ENCODE peak calls at places on chromosomes 6 and 20, in six cellular contexts. D, L, M, I, N and B are unnamed samples.

GRCh38 chr6:128605961-128606360 is 85.6 kb upstream of the PTPRK start:
- DNase-seq in N (no peak), M (no peak), I (no peak), D (no peak), L (no peak), B (no peak)

GRCh38 chr20:12882832-12883506 is 125.8 kb upstream of the SPTLC3 start:
- DNase-seq in M (no peak), I (no peak), N (no peak), D (no peak), L (peak), B (no peak)

GRCh38 chr6:41846666-41847237 is 48.4 kb downstream of the USP49 start:
- DNase-seq in N (peak), I (peak), M (peak), D (no peak), L (peak), B (no peak)

GRCh38 chr6:148203970-148204369 is 138.7 kb upstream of the SASH1 start:
- DNase-seq in M (peak), I (no peak), D (no peak), L (peak), N (no peak), B (no peak)

GRCh38 chr20:3661836-3662665 is 1.1 kb downstream of the GFRA4 start:
- DNase-seq in I (no peak), M (no peak), D (no peak), N (no peak), L (no peak), B (no peak)

GRCh38 chr6:33755070-33755869 is 8.6 kb upstream of the IP6K3 start:
- DNase-seq in I (no peak), M (no peak), D (no peak), L (no peak), N (no peak), B (no peak)

GRCh38 chr6:107361568-107362270 is 97.6 kb downstream of the PDSS2 start:
- DNase-seq in L (peak), D (no peak), I (no peak), M (no peak), N (no peak), B (no peak)

GRCh38 chr20:49680475-49680874 is 33.2 kb downstream of the B4GALT5 start:
- DNase-seq in N (no peak), D (no peak), L (no peak), M (no peak), I (no peak), B (no peak)

GRCh38 chr6:134722996-134723871 is 226.7 kb downstream of the ALDH8A1 start:
- DNase-seq in L (no peak), M (no peak), D (no peak), N (no peak), I (peak), B (no peak)

GRCh38 chr6:26216015-26216885 is 129.0 kb downstream of the HFE start:
- DNase-seq in M (peak), I (no peak), N (no peak), D (peak), L (peak), B (peak)

GRCh38 chr6:142207265-142207877 is 60.3 kb downstream of the VTA1 start:
- DNase-seq in D (no peak), N (peak), I (peak), L (peak), M (peak), B (no peak)

GRCh38 chr6:157434349-157435016 is 53.5 kb downstream of the ZDHHC14 start:
- DNase-seq in N (no peak), L (peak), I (no peak), M (no peak), D (no peak), B (no peak)

GRCh38 chr20:53920647-53921245 is 149.6 kb downstream of the BCAS1 start:
- DNase-seq in D (no peak), L (no peak), N (no peak), M (no peak), I (no peak), B (no peak)

GRCh38 chr20:44180814-44181213 is 6.2 kb downstream of the JPH2 start:
- DNase-seq in I (no peak), N (no peak), L (peak), D (no peak), M (no peak), B (no peak)

GRCh38 chr20:49104365-49104648 is 58.2 kb downstream of the CSE1L start:
- DNase-seq in I (no peak), D (no peak), N (no peak), M (no peak), L (no peak), B (no peak)

GRCh38 chr20:44745560-44746366 is at the start of gene KCNK15:
- DNase-seq in L (peak), I (no peak), D (no peak), N (peak), M (peak), B (no peak)

GRCh38 chr6:79180082-79180481 is 54.4 kb downstream of the HMGN3 start:
- DNase-seq in N (no peak), L (no peak), D (no peak), M (no peak), I (no peak), B (no peak)

GRCh38 chr20:53662595-53662994 is 69.0 kb upstream of the ZNF217 start:
- DNase-seq in M (no peak), L (no peak), I (no peak), N (no peak), D (no peak), B (no peak)

GRCh38 chr6:14932485-14933178 is 313.2 kb upstream of the JARID2 start:
- DNase-seq in I (no peak), N (no peak), D (no peak), L (no peak), M (no peak), B (no peak)

GRCh38 chr6:74991573-74992332 is 214.1 kb downstream of the COL12A1 start:
- DNase-seq in D (no peak), N (no peak), M (no peak), I (no peak), L (peak), B (no peak)

GRCh38 chr20:63009044-63009961 is 2.5 kb upstream of the BHLHE23 start:
- DNase-seq in M (peak), I (peak), L (peak), D (peak), N (peak), B (peak)

GRCh38 chr6:39083111-39083702 is 31.8 kb downstream of the SAYSD1 start:
- DNase-seq in L (no peak), I (no peak), N (no peak), M (no peak), D (no peak), B (no peak)

GRCh38 chr20:53804920-53805894 is 211.6 kb upstream of the ZNF217 start:
- DNase-seq in D (no peak), I (peak), L (peak), M (no peak), N (no peak), B (no peak)

GRCh38 chr6:116101298-116101718 is 655 bp downstream of the NT5DC1 start:
- DNase-seq in M (no peak), N (no peak), D (no peak), L (no peak), I (no peak), B (no peak)

GRCh38 chr6:158323561-158323958 is 11.3 kb downstream of the TULP4 start:
- DNase-seq in D (no peak), I (no peak), N (no peak), L (no peak), M (no peak), B (no peak)

GRCh38 chr20:14114049-14114448 is 118.7 kb downstream of the MACROD2 start:
- DNase-seq in L (no peak), D (no peak), N (no peak), I (no peak), M (no peak), B (no peak)

GRCh38 chr6:47175656-47176055 is 133.5 kb upstream of the ADGRF1 start:
- DNase-seq in N (no peak), L (no peak), M (no peak), I (no peak), D (no peak), B (no peak)

GRCh38 chr6:154542747-154543146 is 32.3 kb upstream of the CNKSR3 start:
- DNase-seq in D (no peak), L (no peak), N (no peak), I (no peak), M (no peak), B (no peak)

GRCh38 chr20:33839591-33839990 is 28.4 kb downstream of the CHMP4B start:
- DNase-seq in D (no peak), M (no peak), N (no peak), L (no peak), I (no peak), B (no peak)

GRCh38 chr6:91506509-91506908 is 919.6 kb upstream of the MAP3K7 start:
- DNase-seq in M (no peak), D (no peak), N (no peak), I (no peak), L (no peak), B (no peak)